ENCODE peak calls at places on chromosome 6, in eight cellular contexts. D is coronary artery, C is progenitor cell of endocrine pancreas, I is ovary, A is right lobe of liver, U is HFFc6, H is dorsolateral prefrontal cortex, O is brain microvascular endothelial cell. N is an unnamed sample.

GRCh38 chr6:158285321-158285960 is 26.8 kb upstream of the TULP4 start:
- DNase-seq in D (no peak), C (no peak), I (no peak), A (no peak), U (no peak), H (peak; percentile 59), O (no peak), N (no peak)

GRCh38 chr6:100276311-100277057 is 188.2 kb downstream of the SIM1 start:
- DNase-seq in D (no peak), C (no peak), I (no peak), A (no peak), U (no peak), H (no peak), O (no peak), N (no peak)

GRCh38 chr6:28940294-28940858 is 16.6 kb upstream of the TRIM27 start:
- DNase-seq in D (peak; percentile 78), C (no peak), I (peak; percentile 55), A (no peak), U (no peak), H (no peak), O (no peak), N (no peak)

GRCh38 chr6:146870765-146871164 is 272.0 kb downstream of the ADGB start:
- DNase-seq in D (no peak), C (no peak), I (no peak), A (no peak), U (no peak), H (no peak), O (no peak), N (no peak)

GRCh38 chr6:110296151-110297028 is 61.8 kb downstream of the METTL24 start:
- DNase-seq in D (no peak), C (no peak), I (no peak), A (no peak), U (no peak), H (no peak), O (no peak), N (no peak)

GRCh38 chr6:80622641-80623040 is 516.2 kb downstream of the BCKDHB start:
- DNase-seq in D (no peak), C (no peak), I (no peak), A (peak; percentile 91), U (no peak), H (no peak), O (no peak), N (no peak)

GRCh38 chr6:112600168-112600567 is 253.0 kb downstream of the RFPL4B start:
- DNase-seq in D (no peak), C (no peak), I (no peak), A (no peak), U (no peak), H (no peak), O (no peak), N (no peak)

GRCh38 chr6:161434331-161434730 is 160.5 kb upstream of the AGPAT4 start:
- DNase-seq in D (no peak), C (no peak), I (no peak), A (no peak), U (no peak), H (no peak), O (no peak), N (no peak)

GRCh38 chr6:157381631-157382621 is 936 bp downstream of the ZDHHC14 start:
- DNase-seq in D (peak; percentile 78), C (peak; percentile 36), I (peak; percentile 52), A (peak; percentile 75), U (peak; percentile 41), H (peak; percentile 67), O (peak; percentile 40), N (no peak)

GRCh38 chr6:15531973-15532372 is 130.9 kb downstream of the DTNBP1 start:
- DNase-seq in D (no peak), C (no peak), I (no peak), A (no peak), U (no peak), H (no peak), O (no peak), N (no peak)

GRCh38 chr6:138991206-138991605 is 3.2 kb upstream of the REPS1 start:
- DNase-seq in D (no peak), C (no peak), I (no peak), A (no peak), U (no peak), H (no peak), O (no peak), N (no peak)

GRCh38 chr6:61887425-61887824 is 398.6 kb downstream of the KHDRBS2 start:
- DNase-seq in D (no peak), C (no peak), I (no peak), A (no peak), U (no peak), H (no peak), O (no peak), N (no peak)

GRCh38 chr6:161152527-161152862 is 121.4 kb downstream of the AGPAT4 start:
- DNase-seq in D (no peak), C (no peak), I (no peak), A (no peak), U (no peak), H (no peak), O (no peak), N (no peak)

DNA sequence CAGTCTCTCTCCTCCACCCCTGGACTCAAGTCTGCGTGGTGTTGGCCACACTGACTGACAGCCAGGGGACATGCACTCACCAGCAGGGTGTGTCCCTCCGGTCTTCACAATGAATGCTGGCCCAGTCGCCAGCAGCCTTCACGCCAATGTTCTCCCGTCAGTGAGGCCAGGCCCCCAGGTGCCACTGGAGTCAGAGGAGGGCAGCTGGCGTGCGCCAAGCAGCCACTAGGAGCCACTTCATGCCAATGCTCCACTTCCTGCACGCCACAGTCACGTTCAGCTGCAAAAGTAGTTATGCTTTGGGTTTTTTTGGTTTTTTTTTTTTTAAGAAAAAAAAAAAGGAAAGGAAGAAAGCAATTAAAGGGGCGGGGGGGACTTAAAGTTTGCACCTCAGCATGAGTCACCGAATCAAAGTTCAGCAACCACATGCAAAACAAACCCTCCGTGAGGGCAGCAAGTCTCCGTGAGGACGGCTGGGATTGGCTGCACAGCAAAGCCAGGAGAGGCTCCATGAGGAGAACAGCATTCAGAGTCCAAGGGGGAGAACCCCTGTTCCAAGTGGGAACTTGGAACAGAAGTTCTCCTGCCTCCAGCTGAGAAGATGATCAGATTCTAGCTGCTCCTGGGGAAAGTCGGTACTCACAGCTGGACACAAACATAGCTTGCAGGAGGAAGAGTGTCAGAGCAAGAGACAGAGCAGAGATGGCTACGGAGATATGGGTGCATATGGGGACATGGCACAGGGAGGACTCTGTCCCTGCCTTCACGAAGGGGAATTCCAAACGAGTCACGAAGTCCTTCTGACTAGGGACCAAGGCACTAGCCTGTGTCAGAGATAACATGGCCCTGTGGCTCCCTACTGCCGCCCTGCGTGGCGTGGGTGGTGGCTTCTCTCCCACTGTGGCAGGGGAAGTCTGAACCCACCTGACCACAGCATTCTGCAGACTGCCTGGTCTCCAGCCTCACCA is at the start of gene ZC3H12D:
- DNase-seq in D (no peak), C (no peak), I (no peak), A (no peak), U (peak; percentile 26), H (no peak), O (peak; percentile 5), N (no peak)
- TF ChIP-seq CTCF in D (no peak), C (no peak), I (no peak), A (no peak), U (peak; percentile 21), H (no peak), O (peak; percentile 34), N (no peak)

DNA sequence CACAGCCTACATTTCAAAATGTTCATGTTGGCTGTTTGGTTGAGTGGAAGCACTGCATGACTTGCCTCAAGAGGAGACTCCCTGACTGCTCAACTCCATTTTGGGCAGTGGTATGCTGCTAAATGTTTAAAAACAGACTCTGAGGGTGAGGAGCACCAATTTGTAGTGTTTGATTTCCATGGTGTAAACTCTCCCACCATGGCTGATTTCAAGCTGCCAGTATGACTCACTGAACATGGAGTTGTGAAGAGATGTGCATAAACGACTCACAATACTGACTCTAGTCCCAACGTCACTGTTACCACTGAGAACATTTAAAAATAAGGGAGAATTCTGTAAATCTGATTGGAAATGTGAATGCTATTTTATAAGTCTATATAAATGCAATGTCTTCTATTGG is 70.4 kb downstream of the BACH2 start:
- DNase-seq in D (no peak), C (no peak), I (no peak), A (no peak), U (no peak), H (no peak), O (peak; percentile 8), N (no peak)
- TF ChIP-seq CTCF in D (no peak), C (no peak), I (no peak), A (no peak), U (no peak), H (no peak), O (no peak), N (no peak)

GRCh38 chr6:134061440-134061839 is 9.0 kb upstream of the SLC2A12 start:
- DNase-seq in D (no peak), C (no peak), I (no peak), A (no peak), U (no peak), H (no peak), O (no peak), N (no peak)

GRCh38 chr6:134064461-134064860 is 12.0 kb upstream of the SLC2A12 start:
- DNase-seq in D (no peak), C (no peak), I (no peak), A (no peak), U (no peak), H (no peak), O (no peak), N (no peak)

GRCh38 chr6:134065706-134066105 is 13.3 kb upstream of the SLC2A12 start:
- DNase-seq in D (no peak), C (no peak), I (no peak), A (no peak), U (peak; percentile 12), H (no peak), O (no peak), N (no peak)

GRCh38 chr6:134063966-134064445 is 11.6 kb upstream of the SLC2A12 start:
- DNase-seq in D (no peak), C (peak; percentile 28), I (peak; percentile 71), A (no peak), U (peak; percentile 71), H (peak; percentile 59), O (peak; percentile 68), N (peak; percentile 66)

DNA sequence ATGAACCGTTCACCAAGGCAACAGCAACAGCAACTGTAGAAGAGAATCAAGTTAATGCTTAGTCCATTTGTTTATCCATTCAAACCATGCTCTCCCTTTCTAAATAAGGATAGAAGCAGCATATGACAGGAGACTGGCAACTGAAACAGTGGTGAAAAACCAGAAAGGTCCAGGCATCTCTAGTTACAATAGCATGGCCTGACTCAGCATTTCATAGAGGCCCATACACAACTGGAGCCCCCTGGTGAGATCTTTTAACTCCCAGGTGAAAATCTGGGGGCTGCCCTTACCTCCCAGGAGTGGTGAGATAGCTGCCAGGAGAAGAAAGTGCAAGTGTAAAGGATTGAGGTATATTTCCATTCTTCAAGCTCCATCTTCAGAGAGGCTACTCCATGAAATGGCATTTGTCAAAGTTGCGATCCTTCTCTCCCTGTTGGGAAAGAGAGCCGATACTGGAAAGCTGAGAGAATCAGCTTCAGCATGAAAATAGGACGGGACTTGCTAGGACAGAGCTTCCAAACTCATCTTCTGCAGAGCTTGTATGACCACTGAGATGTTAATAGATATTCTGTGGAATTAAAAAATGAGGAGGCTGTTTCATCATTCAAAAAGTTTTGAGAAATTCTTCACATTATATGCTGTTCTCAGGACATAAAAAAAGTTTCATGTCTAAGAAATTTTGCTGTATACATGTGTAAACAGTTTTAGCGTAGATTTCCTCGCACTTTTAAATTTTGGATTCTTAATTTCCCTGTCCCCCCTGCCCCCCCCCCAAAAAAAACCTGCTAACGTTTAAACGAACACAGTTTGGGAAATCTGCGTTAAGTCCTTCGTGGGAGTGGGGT is 10.9 kb upstream of the SLC2A12 start:
- DNase-seq in D (no peak), C (no peak), I (no peak), A (no peak), U (no peak), H (no peak), O (no peak), N (no peak)
- TF ChIP-seq CTCF in D (no peak), C (no peak), I (no peak), A (no peak), U (no peak), H (no peak), O (no peak), N (no peak)

GRCh38 chr6:26234421-26235239 is 130.4 kb upstream of the BTN3A2 start:
- DNase-seq in D (no peak), C (no peak), I (no peak), A (no peak), U (peak; percentile 78), H (no peak), O (peak; percentile 75), N (no peak)
- TF ChIP-seq CTCF in D (no peak), C (no peak), I (no peak), A (no peak), U (no peak), H (no peak), O (no peak), N (no peak)